ENCODE peak calls at places on chromosomes 7 and 10, in six cellular contexts. G is CD4-positive, alpha-beta memory T cell; U is ovary; Y is IMR-90; H is psoas muscle; S is testis. A is an unnamed sample. For H3K4me1, the result is how much of the 10 kb centered on the place peaks cover.

GRCh38 chr10:9038146-9038714 is 983.7 kb downstream of the GATA3 start:
- DNase-seq in U (no peak), S (peak), Y (no peak), G (no peak), H (no peak), A (peak)

GRCh38 chr10:121823993-121824463 is 103.8 kb downstream of the ATE1 start:
- DNase-seq in G (peak), U (no peak), Y (peak), H (no peak), S (no peak), A (peak)

GRCh38 chr7:121069346-121070100 is 81.0 kb downstream of the CPED1 start:
- DNase-seq in Y (peak), H (no peak), G (no peak), U (peak), S (no peak), A (no peak)

GRCh38 chr10:5068274-5069017 is 25.8 kb upstream of the AKR1C3 start:
- DNase-seq in Y (no peak), U (no peak), H (no peak), S (no peak), G (no peak), A (no peak)

GRCh38 chr10:49408437-49409306 is 12.8 kb upstream of the DRGX start:
- DNase-seq in Y (no peak), G (no peak), H (no peak), S (no peak), U (no peak), A (peak)

GRCh38 chr7:120089968-120090367 is 183.0 kb upstream of the KCND2 start:
- DNase-seq in H (no peak), G (no peak), S (no peak), U (no peak), Y (peak), A (peak)

GRCh38 chr7:108415821-108416536 is 40.3 kb downstream of the NRCAM start:
- DNase-seq in S (no peak), G (no peak), U (no peak), H (no peak), Y (no peak), A (no peak)

GRCh38 chr10:29169021-29169420 is 119.8 kb upstream of the LYZL1 start:
- DNase-seq in S (no peak), G (no peak), U (no peak), H (no peak), Y (no peak), A (no peak)

GRCh38 chr10:43249151-43249961 is 17.5 kb downstream of the RASGEF1A start:
- DNase-seq in G (no peak), Y (no peak), U (peak), S (peak), H (peak), A (no peak)

GRCh38 chr10:79242620-79243152 is 104.6 kb upstream of the PPIF start:
- DNase-seq in H (peak), Y (peak), G (peak), S (peak), U (peak), A (peak)

GRCh38 chr10:22927661-22928403 is at the start of gene ARMC3:
- DNase-seq in H (peak), G (peak), S (peak), U (no peak), Y (no peak), A (peak)

GRCh38 chr7:47225387-47226170 is 356.3 kb downstream of the TNS3 start:
- DNase-seq in U (no peak), S (no peak), H (no peak), G (no peak), Y (no peak), A (peak)

GRCh38 chr10:68043030-68043429 is 32.1 kb downstream of the HERC4 start:
- DNase-seq in Y (peak), H (no peak), U (no peak), S (no peak), G (no peak), A (no peak)

GRCh38 chr7:88835147-88835728 is 39.7 kb upstream of the TEX47 start:
- DNase-seq in S (no peak), U (no peak), G (no peak), H (no peak), Y (no peak), A (peak)

GRCh38 chr10:104472505-104472904 is 118.9 kb downstream of the CFAP58 start:
- DNase-seq in S (no peak), Y (peak), H (no peak), U (no peak), G (no peak), A (no peak)

GRCh38 chr10:4515711-4516110 is 310.3 kb upstream of the AKR1E2 start:
- DNase-seq in Y (no peak), S (no peak), H (no peak), U (no peak), G (no peak), A (no peak)

GRCh38 chr7:129252133-129252532 is 27.3 kb downstream of the AHCYL2 start:
- DNase-seq in G (no peak), Y (no peak), S (no peak), U (no peak), H (no peak), A (no peak)

GRCh38 chr10:34655286-34656170 is 159.6 kb downstream of the PARD3 start:
- DNase-seq in G (peak), Y (peak), U (no peak), S (peak), H (no peak), A (peak)

GRCh38 chr10:11184093-11184492 is 166.4 kb downstream of the CELF2 start:
- DNase-seq in U (no peak), H (no peak), Y (no peak), G (no peak), S (no peak), A (no peak)

GRCh38 chr7:83677180-83677866 is 28.4 kb upstream of the SEMA3E start:
- DNase-seq in S (no peak), Y (peak), H (no peak), G (no peak), U (no peak), A (peak)

GRCh38 chr7:83684928-83685327 is 36.0 kb upstream of the SEMA3E start:
- DNase-seq in U (no peak), G (no peak), Y (no peak), H (no peak), S (no peak), A (no peak)

DNA sequence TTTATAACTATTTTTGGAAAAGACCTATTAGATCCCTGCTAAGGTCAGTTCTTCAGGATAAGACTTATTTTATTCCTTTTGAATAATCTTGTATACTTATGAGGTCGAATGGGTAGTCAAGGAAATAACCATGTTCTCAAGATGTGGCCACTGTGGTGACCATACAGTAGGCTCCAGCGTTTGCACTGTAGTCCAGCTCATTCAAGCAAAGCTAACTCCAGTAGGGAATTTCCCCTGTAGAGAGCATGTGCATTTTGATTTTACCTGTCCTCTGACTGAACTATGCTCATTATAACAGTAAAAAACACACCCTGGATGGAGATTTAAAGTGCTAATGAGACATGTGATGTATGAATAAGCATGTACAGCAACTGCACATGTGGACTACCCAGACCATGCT is 32.3 kb upstream of the SEMA3E start:
- DNase-seq in H (no peak), U (no peak), Y (no peak), S (no peak), G (no peak), A (no peak)
- H3K4me3 ChIP-seq in H (no peak), U (no peak), Y (no peak), S (no peak), G (no peak), A (no peak)

DNA sequence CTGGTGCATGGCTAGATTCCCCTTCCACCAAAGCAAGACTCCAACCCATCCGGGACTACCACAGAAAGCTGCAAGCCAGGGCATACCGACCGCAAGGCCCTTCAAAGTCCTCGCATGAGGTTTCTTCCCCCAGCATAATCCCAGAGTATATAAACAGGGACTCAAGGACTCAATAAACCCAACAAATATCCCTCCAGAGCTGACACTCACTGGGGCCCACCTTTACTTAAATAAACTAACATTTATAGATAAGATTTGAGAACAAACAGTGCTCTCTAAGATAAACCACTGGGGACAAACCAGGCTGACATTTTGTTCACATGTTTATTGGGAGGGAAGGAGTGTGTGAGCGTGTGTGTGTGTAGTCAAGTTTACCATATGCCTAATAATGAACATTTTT is 138.2 kb downstream of the ADAM12 start:
- DNase-seq in G (no peak), U (no peak), Y (no peak), H (no peak), S (no peak), A (no peak)
- H3K4me1 ChIP-seq in G (under half), U (under half), Y (under half), H (under half), S (under half), A (under half)

GRCh38 chr10:59907918-59908807 is 1.8 kb upstream of the CCDC6 start:
- DNase-seq in H (no peak), U (peak), S (peak), Y (peak), G (peak), A (peak)

GRCh38 chr10:59906417-59907202 is at the start of gene CCDC6:
- DNase-seq in G (peak), H (peak), U (peak), S (peak), Y (peak), A (peak)

GRCh38 chr10:59905735-59906416 is 480 bp downstream of the CCDC6 start:
- DNase-seq in U (peak), S (no peak), G (no peak), Y (no peak), H (peak), A (no peak)

GRCh38 chr10:59908808-59909143 is 2.4 kb upstream of the CCDC6 start:
- DNase-seq in S (no peak), U (no peak), G (no peak), Y (no peak), H (no peak), A (no peak)

GRCh38 chr10:59907537-59907917 is 1.2 kb upstream of the CCDC6 start:
- DNase-seq in U (no peak), H (no peak), S (no peak), G (no peak), Y (no peak), A (no peak)
- H3K4me3 ChIP-seq in U (peak), H (peak), S (peak), G (peak), Y (peak), A (peak)

DNA sequence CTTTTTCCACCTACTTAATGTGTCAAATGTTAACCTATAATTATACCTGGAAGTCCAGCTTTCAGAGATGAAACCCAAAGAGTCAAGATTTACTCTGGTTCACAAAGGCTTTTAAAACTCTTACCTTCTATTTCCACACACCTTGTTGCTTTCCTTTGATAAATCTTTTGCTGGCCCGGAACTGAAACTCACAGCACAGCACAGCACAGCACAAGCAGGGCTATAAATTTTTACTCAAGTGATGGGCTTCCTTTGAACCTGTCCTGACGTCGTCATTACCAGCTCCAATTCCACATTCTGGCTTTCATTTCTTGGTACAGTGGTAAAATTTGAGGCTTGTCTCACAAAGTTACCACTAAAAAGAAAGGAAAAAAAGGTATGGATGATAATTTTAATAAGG is 861.0 kb downstream of the SORCS3 start:
- DNase-seq in U (no peak), S (no peak), H (no peak), G (no peak), Y (no peak), A (no peak)
- H3K4me1 ChIP-seq in U (under half), S (under half), H (under half), G (under half), Y (under half), A (under half)

DNA sequence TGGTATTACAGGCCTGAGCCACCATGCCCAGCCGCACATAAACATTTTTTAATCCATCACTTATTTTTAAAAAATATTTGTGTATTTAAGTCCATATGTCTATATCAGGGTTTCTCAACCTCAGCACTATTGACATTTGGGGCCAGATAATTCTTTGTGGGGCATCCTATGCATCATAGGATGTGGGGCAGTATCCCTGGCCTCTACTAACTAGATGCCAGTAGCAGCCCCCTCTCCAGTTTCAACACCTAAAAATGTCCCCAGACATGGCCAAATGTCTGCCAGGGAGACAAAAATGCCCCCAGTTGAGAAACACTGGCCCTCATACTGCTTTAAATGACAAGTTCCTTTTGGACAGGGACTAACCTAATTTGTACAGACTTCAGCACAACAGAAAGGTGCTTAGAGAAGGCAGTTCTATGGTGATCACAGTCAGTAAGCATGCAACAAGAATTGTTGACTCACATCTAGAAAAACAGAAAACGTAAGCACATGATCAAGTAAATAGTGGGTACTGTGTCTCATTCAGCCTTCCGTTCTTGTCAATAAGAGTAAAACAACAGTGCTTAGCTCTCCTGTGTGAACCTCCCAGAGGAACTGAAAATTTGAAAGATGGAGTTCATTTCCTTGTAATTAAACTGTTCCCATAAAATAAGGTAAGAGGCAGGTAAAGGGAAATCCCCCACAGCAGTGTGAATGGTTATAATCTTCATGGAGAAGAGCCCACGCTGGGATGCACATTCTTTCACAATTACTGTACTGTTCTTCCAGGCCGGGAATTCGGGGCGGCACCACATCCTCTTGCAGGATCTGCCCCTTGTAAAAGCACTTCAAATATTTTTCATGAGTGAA is 17.3 kb upstream of the ADRB1 start:
- DNase-seq in U (no peak), H (no peak), Y (peak), G (no peak), S (no peak), A (peak)
- H3K4me3 ChIP-seq in U (no peak), H (no peak), Y (no peak), G (no peak), S (no peak), A (no peak)

DNA sequence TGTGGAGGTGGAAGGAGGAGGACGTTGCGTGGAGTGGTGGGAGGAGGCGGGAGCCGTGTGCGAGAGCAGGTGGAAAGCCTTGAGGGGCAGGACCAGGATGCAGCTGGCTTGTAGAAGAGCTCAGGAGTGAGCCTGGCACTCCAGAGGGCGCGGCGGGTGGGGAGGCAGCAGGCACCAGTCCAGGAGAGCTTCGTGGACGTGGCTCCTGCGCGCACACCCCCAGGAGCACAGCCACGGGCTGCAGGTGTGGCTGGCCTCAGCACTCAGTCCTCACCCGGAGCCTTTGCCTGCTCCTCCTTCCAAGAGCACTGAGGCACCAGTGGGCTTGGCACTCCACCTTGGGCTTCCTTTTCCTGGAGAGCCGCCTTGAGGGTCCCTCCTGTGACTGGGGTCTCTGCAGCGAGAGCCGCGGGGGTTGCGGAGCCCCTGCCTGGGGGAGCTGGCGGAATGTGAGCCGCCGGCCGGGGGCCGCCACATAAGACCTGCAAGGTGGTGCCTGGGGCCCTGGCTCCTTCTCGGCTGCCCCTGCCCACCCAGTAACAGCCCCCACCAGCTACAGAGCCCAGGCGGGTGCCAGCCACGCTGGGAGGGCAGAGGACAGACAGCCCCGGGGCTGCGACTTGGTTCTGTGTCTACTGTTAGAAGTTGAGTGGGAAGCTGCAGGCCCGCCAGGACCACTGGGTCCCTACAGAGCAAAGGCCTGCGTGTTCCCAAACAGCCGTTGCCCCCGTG is 11.1 kb downstream of the MAFK start:
- DNase-seq in U (no peak), S (no peak), Y (no peak), H (peak), G (no peak), A (no peak)
- H3K4me1 ChIP-seq in U (under half), S (under half), Y (under half), H (under half), G (under half), A (under half)

GRCh38 chr7:155213385-155213784 is 84.3 kb upstream of the INSIG1 start:
- DNase-seq in G (no peak), H (no peak), S (no peak), Y (peak), U (no peak), A (no peak)

GRCh38 chr7:155212301-155213015 is 85.2 kb upstream of the INSIG1 start:
- DNase-seq in U (no peak), G (no peak), Y (no peak), H (no peak), S (no peak), A (no peak)

GRCh38 chr7:155213955-155214327 is 83.7 kb upstream of the INSIG1 start:
- DNase-seq in G (no peak), H (no peak), Y (no peak), S (no peak), U (no peak), A (no peak)

GRCh38 chr7:155215576-155216325 is 81.9 kb upstream of the INSIG1 start:
- DNase-seq in Y (no peak), H (no peak), S (no peak), U (no peak), G (no peak), A (no peak)

DNA sequence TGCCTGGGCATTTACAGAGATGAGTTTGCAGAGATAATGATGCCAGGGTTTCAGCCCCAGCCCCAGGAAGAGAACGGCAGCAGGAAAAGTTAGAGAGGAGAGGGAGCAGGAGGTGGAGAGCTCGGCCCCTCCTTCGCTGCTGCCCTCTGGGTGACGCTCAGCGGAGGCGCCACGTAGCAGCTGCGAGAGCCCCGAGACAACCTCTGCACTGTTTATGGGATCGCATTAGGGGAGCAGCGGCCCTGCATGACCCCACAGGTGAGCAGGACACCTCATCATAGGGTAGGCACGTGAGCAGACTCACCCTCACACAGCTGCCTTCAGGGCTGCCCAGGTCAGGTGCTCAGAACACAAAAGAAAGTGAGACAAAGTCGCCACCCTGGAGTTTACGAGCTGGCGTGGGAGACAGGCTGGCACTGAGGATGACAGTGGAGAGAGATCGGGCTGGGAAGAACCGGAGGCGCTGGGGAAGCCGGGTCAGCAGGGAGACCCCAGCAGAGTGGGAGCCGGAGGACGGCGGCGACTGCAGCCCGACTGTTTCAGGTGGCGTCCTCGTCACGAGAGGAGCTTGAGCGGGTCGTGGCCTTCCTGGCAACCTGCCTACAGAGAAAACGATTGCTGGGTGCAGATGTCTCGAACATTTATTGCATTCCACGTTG is 83.2 kb upstream of the INSIG1 start:
- DNase-seq in U (no peak), Y (no peak), S (peak), H (no peak), G (no peak), A (no peak)
- H3K4me3 ChIP-seq in U (no peak), Y (no peak), S (no peak), H (peak), G (no peak), A (no peak)

A was measured in cardiac muscle cell.